ENCODE peak calls at places on chromosomes 7 and 10, in seven cellular contexts. G is psoas muscle; D is CD4-positive, CD25-positive, alpha-beta regulatory T cell; F is effector memory CD4-positive, alpha-beta T cell; V is AG04450; P is T-helper 17 cell; Q is IMR-90. R is an unnamed sample. For H3K9me3, the result is how much of the 10 kb centered on the place peaks cover.

GRCh38 chr7:140640727-140641531 is at the start of gene DENND2A:
- DNase-seq in G (peak), D (peak), F (no peak), V (peak), P (no peak), Q (peak), R (peak)

GRCh38 chr10:90222372-90222771 is 521.0 kb downstream of the KIF20B start:
- DNase-seq in G (no peak), D (no peak), F (no peak), V (peak), P (no peak), Q (peak), R (no peak)

GRCh38 chr10:50409965-50410811 is 158.9 kb upstream of the ASAH2 start:
- DNase-seq in G (no peak), D (no peak), F (no peak), V (no peak), P (no peak), Q (peak), R (peak)

GRCh38 chr10:15485027-15485426 is 113.9 kb upstream of the FAM171A1 start:
- DNase-seq in G (no peak), D (no peak), F (no peak), V (no peak), P (no peak), Q (no peak), R (no peak)

GRCh38 chr7:11579141-11579540 is 252.9 kb downstream of the THSD7A start:
- DNase-seq in G (no peak), D (no peak), F (no peak), V (no peak), P (no peak), Q (no peak), R (no peak)

GRCh38 chr7:140062118-140062527 is 628 bp downstream of the PARP12 start:
- DNase-seq in G (no peak), D (peak), F (peak), V (no peak), P (peak), Q (no peak), R (peak)

GRCh38 chr10:75801121-75801520 is 369.7 kb downstream of the LRMDA start:
- DNase-seq in G (no peak), D (no peak), F (no peak), V (no peak), P (no peak), Q (no peak), R (no peak)

GRCh38 chr7:52273685-52274610 is 761.5 kb upstream of the POM121L12 start:
- DNase-seq in G (peak), D (no peak), F (no peak), V (no peak), P (no peak), Q (no peak), R (no peak)

GRCh38 chr7:50641442-50642405 is 76.5 kb upstream of the DDC start:
- DNase-seq in G (peak), D (no peak), F (no peak), V (no peak), P (no peak), Q (no peak), R (no peak)

GRCh38 chr10:45180507-45180906 is 134.9 kb downstream of the OR13A1 start:
- DNase-seq in G (no peak), D (no peak), F (no peak), V (no peak), P (no peak), Q (no peak), R (no peak)

GRCh38 chr7:26187380-26188290 is 12.9 kb downstream of the HNRNPA2B1 start:
- DNase-seq in G (no peak), D (no peak), F (no peak), V (no peak), P (no peak), Q (no peak), R (no peak)

GRCh38 chr7:131557521-131558385 is 1.3 kb upstream of the PODXL start:
- DNase-seq in G (no peak), D (no peak), F (no peak), V (no peak), P (no peak), Q (no peak), R (peak)

GRCh38 chr10:97096327-97097153 is 89.2 kb downstream of the SLIT1 start:
- DNase-seq in G (peak), D (no peak), F (no peak), V (no peak), P (no peak), Q (no peak), R (no peak)

GRCh38 chr7:81534446-81534845 is 235.4 kb downstream of the HGF start:
- DNase-seq in G (no peak), D (no peak), F (no peak), V (no peak), P (no peak), Q (no peak), R (no peak)

GRCh38 chr7:150855046-150855445 is 2.7 kb downstream of the AOC1 start:
- DNase-seq in G (no peak), D (no peak), F (no peak), V (no peak), P (no peak), Q (no peak), R (no peak)

GRCh38 chr7:140923358-140924006 is 1.2 kb downstream of the BRAF start:
- DNase-seq in G (no peak), D (no peak), F (no peak), V (no peak), P (no peak), Q (no peak), R (peak)

GRCh38 chr7:2010551-2011265 is 222.0 kb downstream of the MAD1L1 start:
- DNase-seq in G (peak), D (no peak), F (no peak), V (no peak), P (no peak), Q (no peak), R (no peak)

GRCh38 chr10:34744590-34744989 is 70.5 kb downstream of the PARD3 start:
- DNase-seq in G (no peak), D (no peak), F (no peak), V (no peak), P (no peak), Q (no peak), R (no peak)

GRCh38 chr10:89621438-89621837 is 23.6 kb downstream of the PANK1 start:
- DNase-seq in G (no peak), D (no peak), F (no peak), V (no peak), P (no peak), Q (no peak), R (no peak)

GRCh38 chr7:22667562-22668239 is 59.3 kb upstream of the IL6 start:
- DNase-seq in G (no peak), D (no peak), F (no peak), V (peak), P (no peak), Q (peak), R (no peak)

GRCh38 chr7:46035166-46035565 is 114.1 kb upstream of the IGFBP3 start:
- DNase-seq in G (no peak), D (no peak), F (no peak), V (no peak), P (no peak), Q (no peak), R (no peak)

GRCh38 chr10:79079490-79080355 is 11.0 kb downstream of the ZMIZ1 start:
- DNase-seq in G (peak), D (no peak), F (no peak), V (no peak), P (no peak), Q (peak), R (no peak)

GRCh38 chr7:107972986-107973385 is 30.0 kb downstream of the LAMB1 start:
- DNase-seq in G (no peak), D (no peak), F (no peak), V (no peak), P (no peak), Q (no peak), R (no peak)

GRCh38 chr10:59234194-59234593 is 57.8 kb downstream of the PHYHIPL start:
- DNase-seq in G (no peak), D (no peak), F (no peak), V (no peak), P (no peak), Q (peak), R (no peak)

GRCh38 chr7:117192108-117192507 is 130.8 kb downstream of the WNT2 start:
- DNase-seq in G (no peak), D (no peak), F (no peak), V (no peak), P (no peak), Q (peak), R (no peak)

GRCh38 chr10:21517983-21518628 is 7.4 kb downstream of the SKIDA1 start:
- DNase-seq in G (no peak), D (peak), F (no peak), V (no peak), P (no peak), Q (peak), R (peak)

GRCh38 chr10:75405201-75406143 is 3.9 kb upstream of the ZNF503 start:
- DNase-seq in G (no peak), D (no peak), F (no peak), V (no peak), P (no peak), Q (no peak), R (peak)

DNA sequence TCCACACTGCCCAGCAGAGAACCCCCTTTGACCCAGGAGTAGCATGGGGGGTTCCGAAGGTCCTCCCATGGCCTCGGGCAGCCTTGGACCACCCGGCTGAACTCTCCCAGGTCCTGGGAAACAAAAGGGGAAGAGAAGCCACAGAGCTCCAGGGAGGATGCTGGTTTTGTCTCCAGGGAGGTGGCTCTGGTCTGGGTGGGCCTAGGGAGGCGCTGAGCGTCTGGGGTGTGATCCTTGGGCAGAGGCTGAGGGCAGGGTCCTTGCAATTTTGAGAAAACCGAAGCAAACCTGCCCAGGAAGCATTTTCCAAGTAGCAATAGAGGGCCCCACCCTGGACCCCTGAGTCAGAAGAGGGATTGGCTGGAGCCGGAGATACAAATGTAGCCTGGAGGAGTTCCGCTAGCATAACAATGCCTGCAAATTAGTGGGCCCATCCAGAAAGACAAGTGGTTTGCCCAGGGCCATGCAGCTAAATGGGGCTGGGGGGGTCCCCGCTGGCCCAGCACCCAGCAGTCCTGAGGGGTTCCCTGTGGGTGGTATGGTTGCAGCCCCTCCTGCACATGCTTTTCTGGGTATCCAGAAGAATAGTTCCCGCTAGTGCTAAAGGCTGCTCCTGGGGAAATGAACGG is 2.0 kb downstream of the UTF1 start:
- DNase-seq in G (no peak), D (no peak), F (no peak), V (no peak), P (no peak), Q (no peak), R (peak)
- H3K9me3 ChIP-seq in G (under half), D (under half), F (under half), V (under half), P (under half), Q (under half), R (under half)

DNA sequence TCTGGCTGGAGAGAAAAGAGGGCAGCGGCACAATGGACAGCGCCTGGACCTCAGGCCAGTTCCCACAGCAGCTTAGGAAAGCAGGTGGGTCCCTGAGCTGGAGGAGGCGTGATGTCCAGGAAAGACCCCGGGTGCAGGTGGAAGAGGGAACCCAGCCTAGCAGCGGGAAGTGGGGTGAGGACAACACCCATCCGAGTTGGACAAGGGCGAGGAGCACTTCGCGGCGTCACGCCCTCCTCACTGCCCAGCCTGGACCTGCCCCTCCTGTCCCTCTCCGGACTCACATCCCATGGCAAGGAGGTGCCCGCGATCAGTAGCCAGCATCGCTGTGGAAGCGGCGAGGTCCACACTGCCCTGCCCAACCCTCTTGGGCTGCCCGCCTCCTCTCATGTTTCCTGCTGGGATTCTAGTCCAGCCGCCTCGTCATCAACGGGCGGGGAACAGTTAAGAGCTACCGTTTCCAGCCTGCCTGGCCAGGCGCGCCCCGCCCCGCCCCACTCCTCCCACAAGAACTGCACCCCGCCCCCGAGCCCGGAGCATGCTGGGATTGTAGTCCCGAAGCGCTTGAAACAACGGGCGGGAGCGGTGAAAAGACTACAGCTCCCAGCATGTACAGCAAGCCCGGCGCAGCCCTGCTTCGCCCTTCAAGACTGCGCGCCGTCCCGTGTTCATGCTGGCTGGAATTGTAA is 930.6 kb upstream of the ZNF722 start:
- DNase-seq in G (no peak), D (no peak), F (no peak), V (no peak), P (no peak), Q (no peak), R (no peak)
- H3K9me3 ChIP-seq in G (under half), D (under half), F (under half), V (under half), P (under half), Q (under half), R (under half)

GRCh38 chr7:158487546-158488224 is 99.9 kb downstream of the PTPRN2 start:
- DNase-seq in G (no peak), D (no peak), F (no peak), V (no peak), P (no peak), Q (no peak), R (no peak)

GRCh38 chr7:158488225-158488889 is 99.3 kb downstream of the PTPRN2 start:
- DNase-seq in G (no peak), D (no peak), F (no peak), V (no peak), P (no peak), Q (no peak), R (no peak)

GRCh38 chr7:158482460-158482859 is 105.2 kb downstream of the PTPRN2 start:
- DNase-seq in G (no peak), D (no peak), F (no peak), V (no peak), P (no peak), Q (no peak), R (no peak)

GRCh38 chr7:158486919-158487318 is 100.7 kb downstream of the PTPRN2 start:
- DNase-seq in G (no peak), D (no peak), F (no peak), V (no peak), P (no peak), Q (no peak), R (no peak)

DNA sequence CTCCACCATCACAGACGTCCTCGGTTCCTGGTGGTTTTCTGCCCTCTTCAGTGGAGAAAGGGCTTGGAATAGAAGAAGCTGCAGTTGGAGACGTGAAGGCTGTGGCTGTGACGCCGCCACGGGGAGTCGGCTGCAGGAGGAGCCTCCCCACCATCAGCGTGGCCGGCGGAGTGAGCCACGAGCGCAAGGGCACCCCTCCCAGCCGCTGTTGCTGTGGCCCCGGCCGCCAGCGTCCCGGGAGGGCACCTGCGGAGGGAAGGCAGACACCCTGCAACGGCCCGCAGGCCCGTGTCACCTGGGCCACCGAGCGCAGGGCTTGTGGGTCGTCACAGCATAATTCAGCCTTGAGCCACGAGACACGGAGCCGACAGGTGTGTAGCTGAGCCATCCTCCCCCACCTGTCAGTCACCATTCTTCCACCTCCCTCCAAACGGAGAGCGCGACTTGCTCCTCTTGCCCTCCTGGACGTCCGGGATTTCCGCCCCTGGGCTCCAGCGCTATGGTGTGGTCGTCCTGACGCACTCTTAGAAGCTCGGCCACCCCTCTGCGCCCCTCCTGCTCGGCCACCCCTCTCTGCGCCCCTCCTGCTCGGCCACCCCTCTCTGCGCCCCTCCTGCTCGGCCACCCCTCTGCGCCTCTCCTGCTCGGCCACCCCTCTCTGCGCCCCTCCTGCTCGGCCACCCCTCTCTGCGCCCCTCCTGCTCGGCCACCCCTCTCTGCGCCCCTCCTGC is 102.7 kb downstream of the PTPRN2 start:
- DNase-seq in G (no peak), D (no peak), F (no peak), V (no peak), P (no peak), Q (no peak), R (no peak)
- H3K9me3 ChIP-seq in G (under half), D (under half), F (under half), V (half or more), P (under half), Q (under half), R (under half)

GRCh38 chr10:111488668-111489067 is 411.8 kb downstream of the ADRA2A start:
- DNase-seq in G (no peak), D (no peak), F (no peak), V (no peak), P (no peak), Q (no peak), R (no peak)
- H3K9me3 ChIP-seq in G (under half), D (under half), F (under half), V (under half), P (under half), Q (under half), R (under half)

GRCh38 chr10:43524434-43525247 is 49.8 kb downstream of the ZNF239 start:
- DNase-seq in G (no peak), D (peak), F (no peak), V (no peak), P (no peak), Q (no peak), R (no peak)
- H3K9me3 ChIP-seq in G (half or more), D (half or more), F (under half), V (under half), P (under half), Q (under half), R (under half)

GRCh38 chr7:146902728-146903127 is 786.1 kb downstream of the CNTNAP2 start:
- DNase-seq in G (no peak), D (no peak), F (no peak), V (no peak), P (no peak), Q (no peak), R (no peak)
- H3K9me3 ChIP-seq in G (under half), D (under half), F (under half), V (under half), P (under half), Q (under half), R (under half)

R was measured in HAP-1.